ENCODE peak calls at places on chromosomes 13 and 19, in five cellular contexts. M is CD4-positive, alpha-beta T cell; I is GM13976; V is WERI-Rb-1; R is lower leg skin. A is an unnamed sample.

GRCh38 chr13:39417643-39418042 is 185.3 kb downstream of the LHFPL6 start:
- DNase-seq in M (no peak), I (no peak), V (no peak), R (no peak), A (no peak)

GRCh38 chr19:17235618-17236413 is 9.8 kb downstream of the OCEL1 start:
- DNase-seq in M (peak; percentile 72), I (peak; percentile 83), V (peak; percentile 79), R (no peak), A (peak; percentile 79)

GRCh38 chr19:40143612-40144011 is 47.6 kb upstream of the MAP3K10 start:
- DNase-seq in M (peak; percentile 47), I (peak; percentile 48), V (no peak), R (no peak), A (peak; percentile 50)

GRCh38 chr19:45171211-45171623 is 6.8 kb downstream of the TRAPPC6A start:
- DNase-seq in M (peak; percentile 46), I (no peak), V (no peak), R (no peak), A (no peak)

GRCh38 chr13:23212621-23213020 is 31.8 kb downstream of the SGCG start:
- DNase-seq in M (no peak), I (no peak), V (no peak), R (no peak), A (no peak)

GRCh38 chr19:5103061-5103701 is 134.3 kb downstream of the KDM4B start:
- DNase-seq in M (no peak), I (no peak), V (peak; percentile 53), R (no peak), A (no peak)

GRCh38 chr19:3100747-3101730 is 6.9 kb downstream of the GNA11 start:
- DNase-seq in M (no peak), I (no peak), V (no peak), R (no peak), A (no peak)

GRCh38 chr19:17076539-17076919 is 952 bp downstream of the MYO9B start:
- DNase-seq in M (peak; percentile 21), I (no peak), V (no peak), R (no peak), A (no peak)

GRCh38 chr13:100176781-100177389 is 88.0 kb downstream of the PCCA start:
- DNase-seq in M (no peak), I (no peak), V (no peak), R (no peak), A (no peak)

GRCh38 chr19:916645-917322 is 349 bp upstream of the KISS1R start:
- DNase-seq in M (no peak), I (no peak), V (peak; percentile 73), R (no peak), A (no peak)

GRCh38 chr13:63696055-63696454 is 2280.4 kb upstream of the PCDH20 start:
- DNase-seq in M (no peak), I (no peak), V (no peak), R (no peak), A (no peak)

GRCh38 chr19:48739835-48740704 is at the start of gene RASIP1:
- DNase-seq in M (no peak), I (no peak), V (no peak), R (no peak), A (no peak)

GRCh38 chr19:2171349-2172145 is 7.8 kb downstream of the DOT1L start:
- DNase-seq in M (peak; percentile 53), I (peak; percentile 91), V (peak; percentile 53), R (no peak), A (peak; percentile 88)

GRCh38 chr13:33665776-33666175 is 152.2 kb upstream of the RFC3 start:
- DNase-seq in M (no peak), I (no peak), V (no peak), R (no peak), A (no peak)

GRCh38 chr13:30585748-30586262 is 31.9 kb upstream of the USPL1 start:
- DNase-seq in M (no peak), I (no peak), V (no peak), R (no peak), A (no peak)

GRCh38 chr13:112733112-112733511 is 43.3 kb downstream of the ATP11A start:
- DNase-seq in M (no peak), I (no peak), V (no peak), R (no peak), A (no peak)

GRCh38 chr13:109389892-109390345 is 396.5 kb downstream of the IRS2 start:
- DNase-seq in M (no peak), I (no peak), V (no peak), R (no peak), A (no peak)

GRCh38 chr13:20828540-20829364 is 55.0 kb upstream of the EEF1AKMT1 start:
- DNase-seq in M (peak; percentile 25), I (peak; percentile 34), V (peak; percentile 30), R (no peak), A (peak; percentile 44)

GRCh38 chr19:41225238-41226052 is 6.4 kb downstream of the AXL start:
- DNase-seq in M (peak; percentile 17), I (no peak), V (no peak), R (peak; percentile 72), A (no peak)

GRCh38 chr13:100773923-100774641 is 99.5 kb upstream of the TMTC4 start:
- DNase-seq in M (no peak), I (no peak), V (no peak), R (no peak), A (no peak)

GRCh38 chr19:10737680-10738079 is 19.8 kb downstream of the DNM2 start:
- DNase-seq in M (no peak), I (no peak), V (no peak), R (no peak), A (no peak)

GRCh38 chr19:6536138-6536671 is 5.4 kb downstream of the TNFSF9 start:
- DNase-seq in M (peak; percentile 64), I (peak; percentile 94), V (peak; percentile 69), R (peak; percentile 54), A (peak; percentile 95)

GRCh38 chr19:11091343-11092153 is 2.3 kb downstream of the LDLR start:
- DNase-seq in M (peak; percentile 39), I (no peak), V (no peak), R (peak; percentile 81), A (no peak)

GRCh38 chr13:74082741-74083160 is 51.5 kb downstream of the KLF12 start:
- DNase-seq in M (no peak), I (no peak), V (no peak), R (no peak), A (no peak)

GRCh38 chr19:8391274-8392016 is 1.3 kb downstream of the RAB11B start:
- DNase-seq in M (no peak), I (peak; percentile 9), V (no peak), R (no peak), A (no peak)

GRCh38 chr13:84994582-84994981 is 804.6 kb downstream of the SLITRK6 start:
- DNase-seq in M (no peak), I (no peak), V (no peak), R (no peak), A (no peak)

GRCh38 chr19:45547965-45548609 is 36.5 kb downstream of the OPA3 start:
- DNase-seq in M (no peak), I (no peak), V (no peak), R (peak; percentile 73), A (no peak)

GRCh38 chr13:72527333-72527732 is 200.1 kb downstream of the MZT1 start:
- DNase-seq in M (no peak), I (no peak), V (no peak), R (no peak), A (no peak)

GRCh38 chr13:108267338-108267737 is 2.2 kb upstream of the TNFSF13B start:
- DNase-seq in M (no peak), I (no peak), V (no peak), R (no peak), A (no peak)

GRCh38 chr13:46726347-46726746 is 70.6 kb downstream of the ESD start:
- DNase-seq in M (no peak), I (no peak), V (no peak), R (no peak), A (no peak)

GRCh38 chr13:100156786-100157185 is 67.9 kb downstream of the PCCA start:
- DNase-seq in M (no peak), I (no peak), V (no peak), R (no peak), A (no peak)

GRCh38 chr19:1069009-1069779 is 2.2 kb downstream of the ARHGAP45 start:
- DNase-seq in M (peak; percentile 80), I (peak; percentile 70), V (no peak), R (peak; percentile 64), A (peak; percentile 56)

GRCh38 chr19:48806518-48806817 is 4.4 kb downstream of the BCAT2 start:
- DNase-seq in M (peak; percentile 26), I (peak; percentile 81), V (no peak), R (no peak), A (peak; percentile 75)

GRCh38 chr19:13707901-13708300 is 56.4 kb upstream of the MRI1 start:
- DNase-seq in M (no peak), I (no peak), V (no peak), R (no peak), A (no peak)
- TF ChIP-seq CTCF in M (no peak), I (no peak), V (no peak), R (no peak), A (no peak)

GRCh38 chr13:24541127-24541475 is 28.5 kb upstream of the PARP4 start:
- DNase-seq in M (no peak), I (no peak), V (no peak), R (no peak), A (no peak)
- TF ChIP-seq CTCF in M (no peak), I (no peak), V (no peak), R (no peak), A (no peak)

DNA sequence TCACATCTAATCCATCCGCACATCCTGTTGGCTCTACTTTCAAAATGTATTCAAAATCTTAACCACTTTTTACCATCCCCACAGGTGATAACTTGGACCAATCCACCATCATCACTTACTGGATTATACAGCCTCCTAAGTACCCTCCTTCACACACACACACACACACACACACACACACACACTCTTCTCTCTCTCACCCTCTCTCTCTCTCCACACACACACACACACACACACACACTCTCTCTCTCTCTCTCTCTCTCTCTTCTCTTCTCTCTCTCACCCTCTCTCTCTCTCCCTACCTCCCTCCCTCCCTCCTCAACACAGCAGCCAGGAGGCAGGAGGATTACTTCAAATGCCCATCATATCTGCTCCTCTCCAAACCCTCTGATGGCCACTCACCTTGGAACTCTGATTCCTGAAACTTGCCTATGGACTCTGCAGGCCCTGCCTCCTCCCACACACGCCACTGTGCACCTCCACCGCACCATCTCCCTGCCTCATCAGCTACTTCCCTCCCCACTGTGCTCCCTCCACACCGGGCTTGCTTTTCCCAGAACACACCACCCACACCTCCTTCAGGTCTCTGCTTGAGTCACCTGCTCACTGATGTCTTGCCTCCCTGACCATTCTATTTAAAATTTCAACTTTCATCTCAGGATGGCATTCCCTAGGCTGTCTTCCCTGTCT is 39.7 kb downstream of the RCBTB2 start:
- DNase-seq in M (no peak), I (no peak), V (no peak), R (no peak), A (no peak)
- TF ChIP-seq CTCF in M (no peak), I (no peak), V (no peak), R (no peak), A (no peak)

DNA sequence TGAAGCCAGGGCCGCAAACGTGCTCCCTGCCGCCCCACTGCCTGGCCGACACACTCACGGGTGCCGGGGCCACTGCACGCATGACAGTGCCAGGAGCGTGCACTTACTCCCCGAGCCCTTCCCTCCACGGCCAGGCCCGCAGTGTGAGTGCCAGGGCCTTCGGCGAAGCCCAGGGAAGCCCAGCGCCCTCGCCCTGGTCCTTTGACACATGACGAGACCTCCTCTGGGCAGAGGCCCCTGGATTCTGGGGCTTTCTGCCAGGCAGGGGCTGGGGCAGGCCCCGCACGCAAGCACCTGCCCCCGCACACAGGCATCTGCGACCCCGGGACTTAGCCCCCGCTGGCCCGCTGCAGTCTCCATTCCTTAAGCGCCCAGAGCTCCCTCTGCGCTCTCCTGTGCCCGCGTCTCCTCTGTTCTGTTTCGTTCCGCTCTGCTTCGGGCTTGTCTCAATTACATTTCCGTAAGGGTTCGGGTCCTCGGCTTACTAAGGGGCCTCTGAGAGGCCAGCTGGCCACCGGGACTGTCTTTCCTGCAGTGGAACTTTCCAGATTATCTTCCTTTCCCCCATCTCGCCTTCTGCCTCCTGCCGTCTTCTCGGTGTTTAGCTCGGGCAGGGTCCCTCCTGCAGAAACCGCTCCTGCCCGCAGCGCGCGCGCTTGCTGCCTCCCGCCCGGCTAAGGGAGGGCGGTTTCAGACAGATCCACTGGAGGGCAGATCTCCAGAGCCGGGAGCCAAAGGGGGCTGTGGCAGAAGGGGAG is 98.8 kb downstream of the ING1 start:
- DNase-seq in M (no peak), I (no peak), V (no peak), R (no peak), A (no peak)
- TF ChIP-seq CTCF in M (no peak), I (no peak), V (no peak), R (no peak), A (no peak)